ENCODE peak calls at places on chromosomes 6 and 20, in five cellular contexts. R is upper lobe of left lung, S is pancreas, Z is esophagus squamous epithelium, C is A549. T is an unnamed sample.
A peak's percentile ranks its signal among the peaks of the same experiment; 100 is the strongest.

GRCh38 chr6:44177691-44178423 is 19.2 kb downstream of the CAPN11 start:
- DNase-seq in R (peak; percentile 30), S (no peak), Z (peak; percentile 24), C (peak; percentile 33), T (no peak)

GRCh38 chr6:5995705-5996686 is 10.7 kb downstream of the NRN1 start:
- DNase-seq in R (peak; percentile 63), S (peak; percentile 66), Z (no peak), C (peak; percentile 40), T (peak; percentile 44)

GRCh38 chr6:7636151-7636550 is 46.2 kb downstream of the SNRNP48 start:
- DNase-seq in R (no peak), S (no peak), Z (no peak), C (no peak), T (no peak)

GRCh38 chr6:30741789-30742315 is 635 bp downstream of the FLOT1 start:
- DNase-seq in R (no peak), S (no peak), Z (no peak), C (no peak), T (no peak)

GRCh38 chr6:7257521-7258230 is 55.3 kb downstream of the SSR1 start:
- DNase-seq in R (no peak), S (peak; percentile 49), Z (no peak), C (no peak), T (no peak)

GRCh38 chr20:11261533-11262000 is 587.8 kb upstream of the JAG1 start:
- DNase-seq in R (no peak), S (no peak), Z (no peak), C (peak; percentile 35), T (no peak)

GRCh38 chr6:122432816-122433215 is 33.4 kb downstream of the HSF2 start:
- DNase-seq in R (no peak), S (no peak), Z (no peak), C (no peak), T (no peak)

GRCh38 chr6:148999921-149000589 is 253.2 kb downstream of the UST start:
- DNase-seq in R (peak; percentile 63), S (no peak), Z (no peak), C (peak; percentile 29), T (peak; percentile 44)

GRCh38 chr6:156658186-156658585 is 119.0 kb upstream of the ARID1B start:
- DNase-seq in R (no peak), S (no peak), Z (no peak), C (no peak), T (no peak)

GRCh38 chr6:82980086-82980485 is 85.6 kb downstream of the UBE3D start:
- DNase-seq in R (no peak), S (no peak), Z (no peak), C (no peak), T (no peak)

GRCh38 chr6:122530440-122531046 is 58.9 kb upstream of the SERINC1 start:
- DNase-seq in R (no peak), S (no peak), Z (no peak), C (peak; percentile 49), T (no peak)

GRCh38 chr6:133407320-133408100 is 166.4 kb downstream of the EYA4 start:
- DNase-seq in R (no peak), S (no peak), Z (no peak), C (no peak), T (no peak)

GRCh38 chr20:19673575-19673974 is 84.5 kb upstream of the RIN2 start:
- DNase-seq in R (no peak), S (no peak), Z (no peak), C (no peak), T (no peak)

GRCh38 chr6:151514000-151514730 is 20.3 kb downstream of the CCDC170 start:
- DNase-seq in R (no peak), S (no peak), Z (no peak), C (no peak), T (no peak)

GRCh38 chr20:2210646-2211556 is 84.9 kb upstream of the TGM3 start:
- DNase-seq in R (peak; percentile 78), S (no peak), Z (no peak), C (peak; percentile 37), T (no peak)

GRCh38 chr6:106547961-106548453 is 81.3 kb downstream of the RTN4IP1 start:
- DNase-seq in R (no peak), S (no peak), Z (no peak), C (no peak), T (no peak)

GRCh38 chr6:130681028-130681427 is 146.2 kb upstream of the SMLR1 start:
- DNase-seq in R (no peak), S (no peak), Z (no peak), C (no peak), T (no peak)

GRCh38 chr6:19979059-19979458 is 141.9 kb downstream of the ID4 start:
- DNase-seq in R (no peak), S (no peak), Z (no peak), C (no peak), T (no peak)

GRCh38 chr6:75282706-75283105 is 1.9 kb downstream of the TMEM30A start:
- DNase-seq in R (no peak), S (no peak), Z (no peak), C (no peak), T (no peak)

GRCh38 chr20:24825591-24825990 is 123.5 kb upstream of the CST7 start:
- DNase-seq in R (no peak), S (no peak), Z (no peak), C (no peak), T (no peak)

GRCh38 chr20:41276317-41276751 is 41.2 kb downstream of the ZHX3 start:
- DNase-seq in R (no peak), S (no peak), Z (no peak), C (no peak), T (no peak)

GRCh38 chr6:53795702-53796450 is 1.1 kb downstream of the LRRC1 start:
- DNase-seq in R (peak; percentile 38), S (peak; percentile 82), Z (no peak), C (no peak), T (no peak)

GRCh38 chr6:38187285-38187684 is 367.8 kb downstream of the ZFAND3 start:
- DNase-seq in R (peak; percentile 10), S (no peak), Z (no peak), C (no peak), T (no peak)

GRCh38 chr6:54899986-54900385 is 53.4 kb downstream of the FAM83B start:
- DNase-seq in R (no peak), S (no peak), Z (no peak), C (no peak), T (no peak)

GRCh38 chr6:33837971-33838665 is 34.3 kb upstream of the MLN start:
- DNase-seq in R (no peak), S (no peak), Z (no peak), C (no peak), T (peak; percentile 23)

GRCh38 chr6:33886673-33887144 is 82.9 kb upstream of the MLN start:
- DNase-seq in R (no peak), S (no peak), Z (no peak), C (no peak), T (no peak)

GRCh38 chr6:139007428-139007827 is 19.4 kb upstream of the REPS1 start:
- DNase-seq in R (no peak), S (no peak), Z (no peak), C (no peak), T (no peak)

GRCh38 chr6:158242071-158242606 is 70.1 kb upstream of the TULP4 start:
- DNase-seq in R (no peak), S (no peak), Z (no peak), C (no peak), T (no peak)

GRCh38 chr6:149473080-149474052 is 11.4 kb downstream of the ZC3H12D start:
- DNase-seq in R (no peak), S (no peak), Z (no peak), C (peak; percentile 41), T (no peak)

DNA sequence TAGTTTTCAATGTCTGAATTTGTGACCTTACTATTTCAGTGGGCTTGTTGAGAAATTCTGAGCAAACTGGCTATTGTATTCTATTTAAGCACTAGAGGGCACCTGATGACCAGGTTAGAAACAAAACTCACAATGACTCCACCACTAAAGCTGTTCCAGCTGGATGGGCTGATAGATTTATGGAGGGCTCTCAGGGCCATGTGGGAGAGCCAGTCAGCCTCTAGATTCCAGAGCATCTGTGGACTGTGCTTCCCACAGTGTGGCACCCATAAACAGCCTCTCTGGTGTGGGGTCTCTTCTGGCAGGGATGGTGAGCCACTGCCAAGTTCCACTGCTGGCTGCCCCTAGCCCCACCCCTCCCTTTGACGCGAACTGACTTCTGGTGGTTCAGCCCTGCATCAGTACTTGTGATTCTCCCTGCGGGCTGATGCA is 29.2 kb downstream of the C6orf58 start:
- DNase-seq in R (no peak), S (no peak), Z (no peak), C (peak; percentile 31), T (no peak)
- TF ChIP-seq CTCF in R (no peak), S (no peak), Z (no peak), C (no peak), T (no peak)

GRCh38 chr6:46819561-46819960 is 26.4 kb downstream of the MEP1A start:
- DNase-seq in R (no peak), S (no peak), Z (no peak), C (no peak), T (no peak)

GRCh38 chr6:46816626-46817025 is 23.4 kb downstream of the MEP1A start:
- DNase-seq in R (no peak), S (no peak), Z (no peak), C (no peak), T (no peak)

GRCh38 chr6:46815130-46815529 is 21.9 kb downstream of the MEP1A start:
- DNase-seq in R (no peak), S (no peak), Z (no peak), C (no peak), T (no peak)
- H3K27ac ChIP-seq in R (no peak overlapping the region), S (no peak overlapping the region), Z (peak overlapping the region; percentile 34), C (no peak overlapping the region), T (no peak overlapping the region)

DNA sequence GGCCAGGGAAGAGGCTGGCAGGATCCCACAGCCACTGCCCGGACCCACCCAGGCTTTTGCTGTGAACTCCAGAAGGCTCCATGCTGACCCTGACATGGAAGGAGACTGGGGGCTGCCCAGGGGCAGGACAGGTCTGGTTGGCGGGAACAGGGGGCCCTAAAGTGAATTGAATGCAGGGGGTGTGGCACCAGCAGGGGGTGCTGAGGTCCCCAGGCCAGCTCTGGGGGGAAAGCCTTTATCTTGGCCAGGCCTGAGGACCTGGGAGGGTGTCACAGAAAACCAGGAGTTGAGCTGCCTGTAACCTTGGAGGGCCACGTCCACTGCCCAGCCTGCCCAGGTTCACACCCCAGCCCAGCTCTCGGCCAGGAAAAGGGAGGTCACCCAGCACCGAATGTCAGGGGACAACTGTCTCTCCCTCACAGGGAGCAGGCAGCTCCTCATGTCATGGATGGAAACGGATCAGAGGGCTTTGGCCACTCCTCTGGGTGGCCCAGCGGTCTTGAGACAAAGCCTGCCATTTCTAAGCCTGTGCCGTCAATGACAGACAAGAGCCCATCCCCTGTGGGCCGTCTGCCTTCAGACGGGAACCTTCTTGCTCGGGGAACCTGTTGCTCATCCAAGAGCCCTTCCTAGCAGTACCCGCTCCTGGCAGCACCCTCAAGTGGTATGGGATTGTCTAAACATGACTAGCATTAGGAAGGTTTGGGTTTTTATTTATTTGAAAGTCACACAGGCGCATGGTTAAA is 2.9 kb upstream of the YTHDF1 start:
- DNase-seq in R (no peak), S (no peak), Z (no peak), C (no peak), T (no peak)
- TF ChIP-seq CTCF in R (no peak), S (no peak), Z (no peak), C (no peak), T (no peak)

GRCh38 chr20:17542993-17543412 is 11.8 kb upstream of the BFSP1 start:
- DNase-seq in R (no peak), S (no peak), Z (no peak), C (no peak), T (no peak)

GRCh38 chr20:17541996-17542395 is 10.8 kb upstream of the BFSP1 start:
- DNase-seq in R (peak; percentile 81), S (no peak), Z (no peak), C (no peak), T (no peak)

GRCh38 chr20:17545127-17545526 is 13.9 kb upstream of the BFSP1 start:
- DNase-seq in R (no peak), S (no peak), Z (no peak), C (no peak), T (no peak)

GRCh38 chr20:17542481-17542880 is 11.3 kb upstream of the BFSP1 start:
- DNase-seq in R (no peak), S (no peak), Z (no peak), C (no peak), T (no peak)

GRCh38 chr20:17543531-17543961 is 12.4 kb upstream of the BFSP1 start:
- DNase-seq in R (no peak), S (no peak), Z (no peak), C (no peak), T (no peak)
- H3K27ac ChIP-seq in R (no peak overlapping the region), S (no peak overlapping the region), Z (peak overlapping the region; percentile 82), C (no peak overlapping the region), T (peak overlapping the region; percentile 75)

T was measured in breast epithelium.